ENCODE peak calls at places on chromosome 3, in nine cellular contexts. One of them, this sample, is unnamed.

GRCh38 chr3:13160619-13161018 is 87.4 kb upstream of the IQSEC1 start:
- DNase-seq in WERI-Rb-1: no peak
- DNase-seq in left ventricle myocardium inferior: no peak
- DNase-seq in GM13977: no peak
- DNase-seq in fibroblast of lung: no peak
- DNase-seq in B cell: no peak
- DNase-seq in thyroid gland: no peak
- DNase-seq in Calu3: no peak
- DNase-seq in left lung: peak; percentile 22
- DNase-seq in this sample: no peak

GRCh38 chr3:30473374-30474051 is 132.9 kb upstream of the TGFBR2 start:
- DNase-seq in WERI-Rb-1: no peak
- DNase-seq in left ventricle myocardium inferior: peak; percentile 23
- DNase-seq in GM13977: no peak
- DNase-seq in fibroblast of lung: peak; percentile 67
- DNase-seq in B cell: no peak
- DNase-seq in thyroid gland: peak; percentile 12
- DNase-seq in Calu3: no peak
- DNase-seq in left lung: no peak
- DNase-seq in this sample: no peak

GRCh38 chr3:14796403-14797077 is 22.2 kb upstream of the FGD5 start:
- DNase-seq in WERI-Rb-1: no peak
- DNase-seq in left ventricle myocardium inferior: no peak
- DNase-seq in GM13977: no peak
- DNase-seq in fibroblast of lung: no peak
- DNase-seq in B cell: no peak
- DNase-seq in thyroid gland: no peak
- DNase-seq in Calu3: no peak
- DNase-seq in left lung: no peak
- DNase-seq in this sample: no peak

GRCh38 chr3:25783661-25784512 is 644 bp upstream of the NGLY1 start:
- DNase-seq in WERI-Rb-1: peak; percentile 72
- DNase-seq in left ventricle myocardium inferior: no peak
- DNase-seq in GM13977: peak; percentile 12
- DNase-seq in fibroblast of lung: peak; percentile 41
- DNase-seq in B cell: no peak
- DNase-seq in thyroid gland: peak; percentile 68
- DNase-seq in Calu3: peak; percentile 57
- DNase-seq in left lung: no peak
- DNase-seq in this sample: peak; percentile 51

GRCh38 chr3:183265157-183265642 is 12.1 kb downstream of the B3GNT5 start:
- DNase-seq in WERI-Rb-1: no peak
- DNase-seq in left ventricle myocardium inferior: peak; percentile 32
- DNase-seq in GM13977: no peak
- DNase-seq in fibroblast of lung: peak; percentile 69
- DNase-seq in B cell: no peak
- DNase-seq in thyroid gland: peak; percentile 59
- DNase-seq in Calu3: no peak
- DNase-seq in left lung: no peak
- DNase-seq in this sample: peak; percentile 31

GRCh38 chr3:13347390-13347966 is 72.6 kb downstream of the NUP210 start:
- DNase-seq in WERI-Rb-1: no peak
- DNase-seq in left ventricle myocardium inferior: no peak
- DNase-seq in GM13977: no peak
- DNase-seq in fibroblast of lung: no peak
- DNase-seq in B cell: no peak
- DNase-seq in thyroid gland: no peak
- DNase-seq in Calu3: no peak
- DNase-seq in left lung: peak; percentile 19
- DNase-seq in this sample: no peak

GRCh38 chr3:127461286-127461685 is 129.2 kb downstream of the TPRA1 start:
- DNase-seq in WERI-Rb-1: no peak
- DNase-seq in left ventricle myocardium inferior: no peak
- DNase-seq in GM13977: no peak
- DNase-seq in fibroblast of lung: no peak
- DNase-seq in B cell: no peak
- DNase-seq in thyroid gland: no peak
- DNase-seq in Calu3: no peak
- DNase-seq in left lung: no peak
- DNase-seq in this sample: no peak

GRCh38 chr3:143433787-143434378 is 314.3 kb downstream of the CHST2 start:
- DNase-seq in WERI-Rb-1: peak; percentile 17
- DNase-seq in left ventricle myocardium inferior: no peak
- DNase-seq in GM13977: peak; percentile 19
- DNase-seq in fibroblast of lung: no peak
- DNase-seq in B cell: no peak
- DNase-seq in thyroid gland: no peak
- DNase-seq in Calu3: peak; percentile 45
- DNase-seq in left lung: no peak
- DNase-seq in this sample: peak; percentile 62

GRCh38 chr3:126548556-126549466 is 9.9 kb downstream of the C3orf22 start:
- DNase-seq in WERI-Rb-1: peak; percentile 4
- DNase-seq in left ventricle myocardium inferior: no peak
- DNase-seq in GM13977: no peak
- DNase-seq in fibroblast of lung: no peak
- DNase-seq in B cell: no peak
- DNase-seq in thyroid gland: no peak
- DNase-seq in Calu3: no peak
- DNase-seq in left lung: peak; percentile 37
- DNase-seq in this sample: no peak

GRCh38 chr3:101890716-101891115 is 41.4 kb downstream of the NFKBIZ start:
- DNase-seq in WERI-Rb-1: no peak
- DNase-seq in left ventricle myocardium inferior: no peak
- DNase-seq in GM13977: no peak
- DNase-seq in fibroblast of lung: peak; percentile 92
- DNase-seq in B cell: no peak
- DNase-seq in thyroid gland: no peak
- DNase-seq in Calu3: no peak
- DNase-seq in left lung: no peak
- DNase-seq in this sample: peak; percentile 22

GRCh38 chr3:53822331-53822741 is 23.9 kb downstream of the CHDH start:
- DNase-seq in WERI-Rb-1: no peak
- DNase-seq in left ventricle myocardium inferior: no peak
- DNase-seq in GM13977: no peak
- DNase-seq in fibroblast of lung: no peak
- DNase-seq in B cell: no peak
- DNase-seq in thyroid gland: no peak
- DNase-seq in Calu3: no peak
- DNase-seq in left lung: no peak
- DNase-seq in this sample: no peak

GRCh38 chr3:181947606-181948005 is 235.9 kb downstream of the SOX2 start:
- DNase-seq in WERI-Rb-1: no peak
- DNase-seq in left ventricle myocardium inferior: no peak
- DNase-seq in GM13977: no peak
- DNase-seq in fibroblast of lung: no peak
- DNase-seq in B cell: no peak
- DNase-seq in thyroid gland: no peak
- DNase-seq in Calu3: no peak
- DNase-seq in left lung: no peak
- DNase-seq in this sample: no peak

GRCh38 chr3:181952221-181952620 is 240.5 kb downstream of the SOX2 start:
- DNase-seq in WERI-Rb-1: no peak
- DNase-seq in left ventricle myocardium inferior: no peak
- DNase-seq in GM13977: no peak
- DNase-seq in fibroblast of lung: peak; percentile 79
- DNase-seq in B cell: no peak
- DNase-seq in thyroid gland: no peak
- DNase-seq in Calu3: no peak
- DNase-seq in left lung: no peak
- DNase-seq in this sample: no peak

GRCh38 chr3:181943285-181943684 is 231.6 kb downstream of the SOX2 start:
- DNase-seq in WERI-Rb-1: no peak
- DNase-seq in left ventricle myocardium inferior: no peak
- DNase-seq in GM13977: no peak
- DNase-seq in fibroblast of lung: no peak
- DNase-seq in B cell: no peak
- DNase-seq in thyroid gland: no peak
- DNase-seq in Calu3: no peak
- DNase-seq in left lung: no peak
- DNase-seq in this sample: no peak

DNA sequence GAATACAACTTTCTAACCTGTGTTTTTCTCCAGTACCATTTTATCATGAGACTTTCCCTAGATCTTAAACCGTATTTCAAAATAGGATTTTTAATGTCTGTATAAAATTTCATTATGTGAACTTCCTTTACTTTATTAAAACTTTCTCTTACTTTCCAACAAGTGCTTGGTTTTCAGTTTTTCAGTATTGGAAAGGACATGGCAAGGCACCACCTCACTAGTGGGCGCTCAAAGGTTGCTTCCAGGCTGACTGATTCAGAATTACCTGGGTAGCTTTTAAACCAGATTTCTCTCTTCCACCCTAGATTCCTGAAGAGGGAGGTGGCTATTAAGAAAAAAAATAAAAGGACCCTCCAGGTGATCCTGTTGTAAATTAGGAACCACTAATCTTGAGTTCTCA is 236.6 kb downstream of the SOX2 start:
- DNase-seq in WERI-Rb-1: no peak
- DNase-seq in left ventricle myocardium inferior: no peak
- DNase-seq in GM13977: no peak
- DNase-seq in fibroblast of lung: no peak
- DNase-seq in B cell: no peak
- DNase-seq in thyroid gland: no peak
- DNase-seq in Calu3: peak; percentile 53
- DNase-seq in left lung: no peak
- DNase-seq in this sample: no peak
- TF ChIP-seq CTCF in WERI-Rb-1: peak; percentile 29
- TF ChIP-seq CTCF in left ventricle myocardium inferior: no peak
- TF ChIP-seq CTCF in GM13977: peak; percentile 16
- TF ChIP-seq CTCF in fibroblast of lung: no peak
- TF ChIP-seq CTCF in B cell: no peak
- TF ChIP-seq CTCF in thyroid gland: no peak
- TF ChIP-seq CTCF in Calu3: peak; percentile 49
- TF ChIP-seq CTCF in left lung: no peak
- TF ChIP-seq CTCF in this sample: no peak

DNA sequence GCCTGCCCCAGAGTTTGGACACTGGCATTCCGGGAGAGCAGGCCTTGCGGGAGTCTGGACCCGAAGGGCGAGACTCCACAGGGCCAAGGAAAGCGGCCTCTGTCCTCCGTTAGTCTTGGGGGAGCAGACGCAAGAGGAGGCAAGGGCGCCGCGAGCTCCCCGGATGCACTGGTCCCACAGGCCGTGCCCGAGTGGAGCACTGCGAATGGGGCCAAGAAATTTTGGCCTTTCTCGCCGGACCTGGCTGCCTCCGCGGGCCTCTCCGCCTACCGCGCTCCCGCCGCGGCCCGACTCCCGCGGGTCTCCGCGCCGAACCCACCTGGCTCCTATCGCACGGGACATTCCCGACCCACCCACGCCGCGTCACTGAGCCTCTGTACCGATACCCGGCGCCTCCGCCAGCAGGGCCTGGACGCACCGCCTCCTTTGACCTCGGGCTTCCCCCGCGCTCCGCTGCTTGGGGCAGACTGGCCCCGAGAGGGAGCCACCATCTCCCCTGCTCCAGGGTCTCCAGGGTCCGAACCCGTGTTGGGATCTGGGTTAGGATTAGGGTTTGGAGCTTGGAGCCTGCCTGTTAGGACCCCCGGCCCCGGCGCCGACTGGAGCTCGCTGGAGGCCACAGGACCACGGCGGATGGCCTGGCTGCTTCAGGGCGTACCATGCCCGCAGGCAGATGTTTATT is 11.8 kb downstream of the SHOX2 start:
- DNase-seq in WERI-Rb-1: no peak
- DNase-seq in left ventricle myocardium inferior: no peak
- DNase-seq in GM13977: peak; percentile 70
- DNase-seq in fibroblast of lung: no peak
- DNase-seq in B cell: no peak
- DNase-seq in thyroid gland: no peak
- DNase-seq in Calu3: no peak
- DNase-seq in left lung: peak; percentile 79
- DNase-seq in this sample: no peak
- TF ChIP-seq CTCF in WERI-Rb-1: no peak
- TF ChIP-seq CTCF in left ventricle myocardium inferior: no peak
- TF ChIP-seq CTCF in GM13977: peak; percentile 51
- TF ChIP-seq CTCF in fibroblast of lung: no peak
- TF ChIP-seq CTCF in B cell: no peak
- TF ChIP-seq CTCF in thyroid gland: no peak
- TF ChIP-seq CTCF in Calu3: no peak
- TF ChIP-seq CTCF in left lung: no peak
- TF ChIP-seq CTCF in this sample: no peak

GRCh38 chr3:115814006-115814405 is 190.7 kb downstream of the GAP43 start:
- DNase-seq in WERI-Rb-1: no peak
- DNase-seq in left ventricle myocardium inferior: no peak
- DNase-seq in GM13977: no peak
- DNase-seq in fibroblast of lung: no peak
- DNase-seq in B cell: no peak
- DNase-seq in thyroid gland: no peak
- DNase-seq in Calu3: no peak
- DNase-seq in left lung: no peak
- DNase-seq in this sample: no peak
- TF ChIP-seq CTCF in WERI-Rb-1: no peak
- TF ChIP-seq CTCF in left ventricle myocardium inferior: no peak
- TF ChIP-seq CTCF in GM13977: no peak
- TF ChIP-seq CTCF in fibroblast of lung: no peak
- TF ChIP-seq CTCF in B cell: no peak
- TF ChIP-seq CTCF in thyroid gland: no peak
- TF ChIP-seq CTCF in Calu3: no peak
- TF ChIP-seq CTCF in left lung: no peak
- TF ChIP-seq CTCF in this sample: no peak

GRCh38 chr3:133838916-133839800 is 33.5 kb downstream of the SRPRB start:
- DNase-seq in WERI-Rb-1: no peak
- DNase-seq in left ventricle myocardium inferior: no peak
- DNase-seq in GM13977: no peak
- DNase-seq in fibroblast of lung: no peak
- DNase-seq in B cell: no peak
- DNase-seq in thyroid gland: no peak
- DNase-seq in Calu3: no peak
- DNase-seq in left lung: no peak
- DNase-seq in this sample: no peak
- TF ChIP-seq CTCF in WERI-Rb-1: no peak
- TF ChIP-seq CTCF in left ventricle myocardium inferior: no peak
- TF ChIP-seq CTCF in GM13977: no peak
- TF ChIP-seq CTCF in fibroblast of lung: no peak
- TF ChIP-seq CTCF in B cell: no peak
- TF ChIP-seq CTCF in thyroid gland: no peak
- TF ChIP-seq CTCF in Calu3: no peak
- TF ChIP-seq CTCF in left lung: no peak
- TF ChIP-seq CTCF in this sample: no peak

GRCh38 chr3:123613543-123613942 is 28.7 kb upstream of the HACD2 start:
- DNase-seq in WERI-Rb-1: no peak
- DNase-seq in left ventricle myocardium inferior: no peak
- DNase-seq in GM13977: no peak
- DNase-seq in fibroblast of lung: no peak
- DNase-seq in B cell: no peak
- DNase-seq in thyroid gland: no peak
- DNase-seq in Calu3: no peak
- DNase-seq in left lung: no peak
- DNase-seq in this sample: no peak
- TF ChIP-seq CTCF in WERI-Rb-1: no peak
- TF ChIP-seq CTCF in left ventricle myocardium inferior: no peak
- TF ChIP-seq CTCF in GM13977: no peak
- TF ChIP-seq CTCF in fibroblast of lung: no peak
- TF ChIP-seq CTCF in B cell: no peak
- TF ChIP-seq CTCF in thyroid gland: no peak
- TF ChIP-seq CTCF in Calu3: no peak
- TF ChIP-seq CTCF in left lung: no peak
- TF ChIP-seq CTCF in this sample: no peak

This sample was measured in activated CD8-positive, alpha-beta T cell treated with anti-CD3 and anti-CD28 coated beads for 36 hours.